ENCODE peak calls at places on chromosomes 1 and 21, in nine cellular contexts. One of them, this sample, is unnamed.

GRCh38 chr1:232012773-232013386 is 386.3 kb downstream of the DISC1 start:
- DNase-seq in CD8-positive, alpha-beta T cell: no peak
- DNase-seq in iPS-NIHi11: no peak
- DNase-seq in G401: peak
- DNase-seq in fibroblast of the aortic adventitia: peak
- DNase-seq in T-helper 17 cell: no peak
- DNase-seq in DMS153: peak
- DNase-seq in T-helper 2 cell: no peak
- DNase-seq in activated CD4-positive, CD25-positive, alpha-beta regulatory T cell: no peak
- DNase-seq in this sample: no peak

GRCh38 chr1:43834280-43835140 is 99.1 kb upstream of the ARTN start:
- DNase-seq in CD8-positive, alpha-beta T cell: no peak
- DNase-seq in iPS-NIHi11: no peak
- DNase-seq in G401: no peak
- DNase-seq in fibroblast of the aortic adventitia: peak
- DNase-seq in T-helper 17 cell: no peak
- DNase-seq in DMS153: no peak
- DNase-seq in T-helper 2 cell: no peak
- DNase-seq in activated CD4-positive, CD25-positive, alpha-beta regulatory T cell: no peak
- DNase-seq in this sample: no peak

GRCh38 chr1:66445492-66446181 is 88.3 kb upstream of the SGIP1 start:
- DNase-seq in CD8-positive, alpha-beta T cell: peak
- DNase-seq in iPS-NIHi11: no peak
- DNase-seq in G401: no peak
- DNase-seq in fibroblast of the aortic adventitia: no peak
- DNase-seq in T-helper 17 cell: peak
- DNase-seq in DMS153: no peak
- DNase-seq in T-helper 2 cell: peak
- DNase-seq in activated CD4-positive, CD25-positive, alpha-beta regulatory T cell: peak
- DNase-seq in this sample: no peak

GRCh38 chr1:100364731-100365130 is 12.4 kb downstream of the CDC14A start:
- DNase-seq in CD8-positive, alpha-beta T cell: no peak
- DNase-seq in iPS-NIHi11: no peak
- DNase-seq in G401: no peak
- DNase-seq in fibroblast of the aortic adventitia: no peak
- DNase-seq in T-helper 17 cell: no peak
- DNase-seq in DMS153: no peak
- DNase-seq in T-helper 2 cell: no peak
- DNase-seq in activated CD4-positive, CD25-positive, alpha-beta regulatory T cell: no peak
- DNase-seq in this sample: no peak

GRCh38 chr21:45983981-45984551 is 2.5 kb downstream of the COL6A1 start:
- DNase-seq in CD8-positive, alpha-beta T cell: no peak
- DNase-seq in iPS-NIHi11: peak
- DNase-seq in G401: no peak
- DNase-seq in fibroblast of the aortic adventitia: peak
- DNase-seq in T-helper 17 cell: no peak
- DNase-seq in DMS153: peak
- DNase-seq in T-helper 2 cell: peak
- DNase-seq in activated CD4-positive, CD25-positive, alpha-beta regulatory T cell: no peak
- DNase-seq in this sample: no peak

GRCh38 chr1:53025034-53025777 is 36.8 kb upstream of the PODN start:
- DNase-seq in CD8-positive, alpha-beta T cell: no peak
- DNase-seq in iPS-NIHi11: peak
- DNase-seq in G401: peak
- DNase-seq in fibroblast of the aortic adventitia: peak
- DNase-seq in T-helper 17 cell: no peak
- DNase-seq in DMS153: no peak
- DNase-seq in T-helper 2 cell: no peak
- DNase-seq in activated CD4-positive, CD25-positive, alpha-beta regulatory T cell: no peak
- DNase-seq in this sample: no peak

GRCh38 chr1:156160744-156161181 is 7.4 kb downstream of the SEMA4A start:
- DNase-seq in CD8-positive, alpha-beta T cell: peak
- DNase-seq in iPS-NIHi11: peak
- DNase-seq in G401: peak
- DNase-seq in fibroblast of the aortic adventitia: no peak
- DNase-seq in T-helper 17 cell: no peak
- DNase-seq in DMS153: peak
- DNase-seq in T-helper 2 cell: peak
- DNase-seq in activated CD4-positive, CD25-positive, alpha-beta regulatory T cell: peak
- DNase-seq in this sample: no peak

GRCh38 chr21:32307706-32308105 is 9.1 kb downstream of the MRAP start:
- DNase-seq in CD8-positive, alpha-beta T cell: no peak
- DNase-seq in iPS-NIHi11: no peak
- DNase-seq in G401: no peak
- DNase-seq in fibroblast of the aortic adventitia: peak
- DNase-seq in T-helper 17 cell: no peak
- DNase-seq in DMS153: no peak
- DNase-seq in T-helper 2 cell: no peak
- DNase-seq in activated CD4-positive, CD25-positive, alpha-beta regulatory T cell: no peak
- DNase-seq in this sample: no peak

GRCh38 chr1:88286716-88287115 is 397.4 kb upstream of the PKN2 start:
- DNase-seq in CD8-positive, alpha-beta T cell: no peak
- DNase-seq in iPS-NIHi11: no peak
- DNase-seq in G401: no peak
- DNase-seq in fibroblast of the aortic adventitia: no peak
- DNase-seq in T-helper 17 cell: no peak
- DNase-seq in DMS153: no peak
- DNase-seq in T-helper 2 cell: no peak
- DNase-seq in activated CD4-positive, CD25-positive, alpha-beta regulatory T cell: no peak
- DNase-seq in this sample: no peak

GRCh38 chr1:111704776-111705175 is 34.4 kb downstream of the INKA2 start:
- DNase-seq in CD8-positive, alpha-beta T cell: no peak
- DNase-seq in iPS-NIHi11: no peak
- DNase-seq in G401: no peak
- DNase-seq in fibroblast of the aortic adventitia: no peak
- DNase-seq in T-helper 17 cell: no peak
- DNase-seq in DMS153: no peak
- DNase-seq in T-helper 2 cell: no peak
- DNase-seq in activated CD4-positive, CD25-positive, alpha-beta regulatory T cell: no peak
- DNase-seq in this sample: no peak

GRCh38 chr1:56414728-56415224 is 164.6 kb downstream of the PLPP3 start:
- DNase-seq in CD8-positive, alpha-beta T cell: no peak
- DNase-seq in iPS-NIHi11: no peak
- DNase-seq in G401: no peak
- DNase-seq in fibroblast of the aortic adventitia: no peak
- DNase-seq in T-helper 17 cell: no peak
- DNase-seq in DMS153: peak
- DNase-seq in T-helper 2 cell: no peak
- DNase-seq in activated CD4-positive, CD25-positive, alpha-beta regulatory T cell: no peak
- DNase-seq in this sample: no peak

GRCh38 chr1:204888294-204888693 is 17.6 kb downstream of the NFASC start:
- DNase-seq in CD8-positive, alpha-beta T cell: no peak
- DNase-seq in iPS-NIHi11: no peak
- DNase-seq in G401: no peak
- DNase-seq in fibroblast of the aortic adventitia: peak
- DNase-seq in T-helper 17 cell: no peak
- DNase-seq in DMS153: no peak
- DNase-seq in T-helper 2 cell: no peak
- DNase-seq in activated CD4-positive, CD25-positive, alpha-beta regulatory T cell: no peak
- DNase-seq in this sample: no peak

GRCh38 chr1:82464362-82464931 is 663.7 kb downstream of the ADGRL2 start:
- DNase-seq in CD8-positive, alpha-beta T cell: no peak
- DNase-seq in iPS-NIHi11: peak
- DNase-seq in G401: no peak
- DNase-seq in fibroblast of the aortic adventitia: peak
- DNase-seq in T-helper 17 cell: no peak
- DNase-seq in DMS153: peak
- DNase-seq in T-helper 2 cell: no peak
- DNase-seq in activated CD4-positive, CD25-positive, alpha-beta regulatory T cell: no peak
- DNase-seq in this sample: no peak

GRCh38 chr1:231076802-231077201 is 36.7 kb upstream of the FAM89A start:
- DNase-seq in CD8-positive, alpha-beta T cell: no peak
- DNase-seq in iPS-NIHi11: no peak
- DNase-seq in G401: no peak
- DNase-seq in fibroblast of the aortic adventitia: no peak
- DNase-seq in T-helper 17 cell: no peak
- DNase-seq in DMS153: no peak
- DNase-seq in T-helper 2 cell: no peak
- DNase-seq in activated CD4-positive, CD25-positive, alpha-beta regulatory T cell: no peak
- DNase-seq in this sample: no peak

GRCh38 chr1:33268927-33269610 is 12.8 kb downstream of the ZNF362 start:
- DNase-seq in CD8-positive, alpha-beta T cell: no peak
- DNase-seq in iPS-NIHi11: no peak
- DNase-seq in G401: no peak
- DNase-seq in fibroblast of the aortic adventitia: peak
- DNase-seq in T-helper 17 cell: no peak
- DNase-seq in DMS153: no peak
- DNase-seq in T-helper 2 cell: no peak
- DNase-seq in activated CD4-positive, CD25-positive, alpha-beta regulatory T cell: no peak
- DNase-seq in this sample: no peak

GRCh38 chr21:34808569-34809204 is 139.9 kb downstream of the CLIC6 start:
- DNase-seq in CD8-positive, alpha-beta T cell: no peak
- DNase-seq in iPS-NIHi11: no peak
- DNase-seq in G401: no peak
- DNase-seq in fibroblast of the aortic adventitia: peak
- DNase-seq in T-helper 17 cell: no peak
- DNase-seq in DMS153: no peak
- DNase-seq in T-helper 2 cell: no peak
- DNase-seq in activated CD4-positive, CD25-positive, alpha-beta regulatory T cell: no peak
- DNase-seq in this sample: no peak

GRCh38 chr1:223087231-223087990 is 55.6 kb downstream of the TLR5 start:
- DNase-seq in CD8-positive, alpha-beta T cell: no peak
- DNase-seq in iPS-NIHi11: no peak
- DNase-seq in G401: no peak
- DNase-seq in fibroblast of the aortic adventitia: peak
- DNase-seq in T-helper 17 cell: no peak
- DNase-seq in DMS153: no peak
- DNase-seq in T-helper 2 cell: no peak
- DNase-seq in activated CD4-positive, CD25-positive, alpha-beta regulatory T cell: no peak
- DNase-seq in this sample: no peak

GRCh38 chr1:234921266-234922062 is 207.2 kb downstream of the TOMM20 start:
- DNase-seq in CD8-positive, alpha-beta T cell: no peak
- DNase-seq in iPS-NIHi11: no peak
- DNase-seq in G401: no peak
- DNase-seq in fibroblast of the aortic adventitia: no peak
- DNase-seq in T-helper 17 cell: no peak
- DNase-seq in DMS153: no peak
- DNase-seq in T-helper 2 cell: no peak
- DNase-seq in activated CD4-positive, CD25-positive, alpha-beta regulatory T cell: no peak
- DNase-seq in this sample: no peak